ENCODE peak calls at places on chromosomes 13 and 19, in five cellular contexts. W, Z, P, B and U are unnamed samples.
A peak's percentile ranks its signal among the peaks of the same experiment; 100 is the strongest.

GRCh38 chr13:21399741-21400140 is 59.4 kb downstream of the ZDHHC20 start:
- DNase-seq in P (no peak), B (no peak), W (no peak), Z (no peak), U (no peak)

GRCh38 chr19:40503300-40503699 is 36.5 kb downstream of the SPTBN4 start:
- DNase-seq in B (no peak), W (no peak), Z (no peak), P (peak; percentile 22), U (no peak)

GRCh38 chr13:45674908-45675307 is 27.2 kb upstream of the CBY2 start:
- DNase-seq in Z (peak; percentile 39), P (no peak), B (no peak), W (no peak), U (no peak)

GRCh38 chr13:52377898-52378297 is 28.1 kb downstream of the THSD1 start:
- DNase-seq in Z (no peak), P (no peak), B (no peak), W (no peak), U (no peak)

GRCh38 chr19:34397853-34398252 is 6.3 kb upstream of the PDCD2L start:
- DNase-seq in B (no peak), P (no peak), W (no peak), Z (no peak), U (no peak)

GRCh38 chr13:20411638-20412342 is 113.9 kb downstream of the CRYL1 start:
- DNase-seq in B (peak; percentile 24), P (no peak), Z (no peak), W (peak; percentile 22), U (no peak)

GRCh38 chr19:29233591-29233990 is 20.6 kb upstream of the UQCRFS1 start:
- DNase-seq in B (no peak), W (no peak), Z (peak; percentile 64), P (no peak), U (no peak)

GRCh38 chr19:18284710-18285430 is 3.4 kb upstream of the JUND start:
- DNase-seq in P (no peak), W (no peak), Z (no peak), B (no peak), U (no peak)

GRCh38 chr19:14475251-14476073 is at the start of gene PTGER1:
- DNase-seq in Z (no peak), P (no peak), W (no peak), B (peak; percentile 33), U (no peak)

GRCh38 chr19:1399745-1400144 is 1.6 kb downstream of the GAMT start:
- DNase-seq in W (no peak), B (no peak), Z (no peak), P (no peak), U (no peak)

GRCh38 chr19:18317998-18318800 is 4.7 kb downstream of the LSM4 start:
- DNase-seq in P (no peak), W (peak; percentile 48), B (peak; percentile 44), Z (no peak), U (no peak)

GRCh38 chr13:46288570-46289259 is 77.0 kb downstream of the LRRC63 start:
- DNase-seq in W (no peak), P (peak; percentile 81), Z (no peak), B (no peak), U (peak; percentile 30)

GRCh38 chr19:55084416-55084815 is 8.7 kb downstream of the EPS8L1 start:
- DNase-seq in B (no peak), Z (no peak), P (no peak), W (no peak), U (no peak)

GRCh38 chr19:4638330-4638729 is 986 bp upstream of the TNFAIP8L1 start:
- DNase-seq in Z (no peak), P (no peak), B (no peak), W (no peak), U (no peak)

GRCh38 chr13:50080856-50081105 is 65.5 kb downstream of the KCNRG start:
- DNase-seq in B (no peak), P (no peak), W (no peak), Z (no peak), U (no peak)

GRCh38 chr13:40116008-40116407 is 460.5 kb downstream of the COG6 start:
- DNase-seq in W (peak; percentile 22), Z (no peak), P (no peak), B (no peak), U (no peak)

GRCh38 chr13:27636624-27637288 is 15.1 kb downstream of the POLR1D start:
- DNase-seq in P (no peak), W (no peak), B (no peak), Z (no peak), U (no peak)

GRCh38 chr13:80338781-80339577 is 1.9 kb downstream of the SPRY2 start:
- DNase-seq in W (peak; percentile 18), Z (peak; percentile 93), B (no peak), P (no peak), U (no peak)

GRCh38 chr19:58319241-58319640 is 7.6 kb upstream of the ZSCAN22 start:
- DNase-seq in W (no peak), Z (no peak), P (no peak), B (no peak), U (no peak)

GRCh38 chr13:50589651-50590054 is 253.8 kb downstream of the DLEU7 start:
- DNase-seq in Z (no peak), B (no peak), W (no peak), P (no peak), U (no peak)

GRCh38 chr13:50451609-50452008 is 391.9 kb downstream of the DLEU7 start:
- DNase-seq in Z (no peak), B (no peak), P (no peak), W (no peak), U (no peak)

GRCh38 chr13:29702912-29703351 is 107.4 kb upstream of the SLC7A1 start:
- DNase-seq in W (no peak), P (no peak), B (no peak), Z (no peak), U (no peak)

GRCh38 chr13:91664036-91664435 is 265.6 kb downstream of the GPC5 start:
- DNase-seq in W (no peak), P (no peak), Z (no peak), B (no peak), U (no peak)

GRCh38 chr19:43132696-43133095 is 50.2 kb upstream of the PSG2 start:
- DNase-seq in B (no peak), P (no peak), W (no peak), Z (no peak), U (no peak)

GRCh38 chr13:41802684-41803554 is 158.0 kb downstream of the VWA8 start:
- DNase-seq in W (no peak), P (no peak), B (no peak), Z (no peak), U (no peak)

GRCh38 chr13:37651891-37652290 is 53.3 kb upstream of the POSTN start:
- DNase-seq in Z (no peak), W (no peak), B (no peak), P (no peak), U (no peak)

GRCh38 chr19:10915511-10916091 is 12.8 kb downstream of the YIPF2 start:
- DNase-seq in P (no peak), W (no peak), Z (no peak), B (no peak), U (no peak)

GRCh38 chr19:1455002-1455335 is 5.0 kb downstream of the APC2 start:
- DNase-seq in B (no peak), P (peak; percentile 88), W (no peak), Z (no peak), U (no peak)

GRCh38 chr19:49059056-49059455 is 1.5 kb upstream of the CGB7 start:
- DNase-seq in P (no peak), Z (no peak), B (no peak), W (no peak), U (no peak)

GRCh38 chr13:112892759-112893569 is 76.0 kb upstream of the MCF2L start:
- DNase-seq in P (peak; percentile 33), B (no peak), W (no peak), Z (no peak), U (no peak)

GRCh38 chr13:21326155-21327030 is 132.7 kb downstream of the ZDHHC20 start:
- DNase-seq in W (no peak), Z (no peak), P (no peak), B (no peak), U (peak; percentile 80)

GRCh38 chr13:43304945-43305344 is 281.6 kb downstream of the DNAJC15 start:
- DNase-seq in B (no peak), W (no peak), P (no peak), Z (no peak), U (no peak)

GRCh38 chr19:45218426-45218825 is 26.8 kb downstream of the EXOC3L2 start:
- DNase-seq in B (no peak), W (no peak), P (no peak), Z (no peak), U (no peak)

GRCh38 chr13:85693889-85694511 is 105.2 kb downstream of the SLITRK6 start:
- DNase-seq in W (no peak), P (peak; percentile 55), B (no peak), Z (no peak), U (no peak)

GRCh38 chr19:39400997-39401548 is 5.6 kb upstream of the ZFP36 start:
- DNase-seq in Z (no peak), W (no peak), P (peak; percentile 45), B (no peak), U (no peak)